ENCODE peak calls at places on chromosomes 2 and 18, in four cellular contexts. Y, D, U and W are unnamed samples.

GRCh38 chr2:227655454-227655853 is 11.2 kb upstream of the SCYGR5 start:
- DNase-seq in U (no peak), Y (no peak), D (no peak), W (no peak)

GRCh38 chr2:121255363-121255762 is 29.6 kb downstream of the TFCP2L1 start:
- DNase-seq in Y (no peak), U (no peak), D (no peak), W (no peak)

GRCh38 chr18:78736015-78736690 is 243.5 kb upstream of the SALL3 start:
- DNase-seq in U (no peak), Y (no peak), D (no peak), W (no peak)

GRCh38 chr2:9095690-9096089 is 92.2 kb upstream of the MBOAT2 start:
- DNase-seq in D (no peak), Y (no peak), U (no peak), W (no peak)

GRCh38 chr2:101150306-101151140 is 659 bp downstream of the TBC1D8 start:
- DNase-seq in D (no peak), Y (no peak), U (no peak), W (no peak)

GRCh38 chr2:20050104-20050711 is 1.2 kb downstream of the LAPTM4A start:
- DNase-seq in Y (no peak), U (peak; percentile 9), D (peak; percentile 13), W (no peak)

GRCh38 chr18:74281011-74281638 is 10.6 kb downstream of the CYB5A start:
- DNase-seq in U (no peak), Y (no peak), D (no peak), W (no peak)

GRCh38 chr2:62198237-62198633 is 2.3 kb downstream of the B3GNT2 start:
- DNase-seq in U (no peak), Y (no peak), D (no peak), W (no peak)

GRCh38 chr2:235598842-235599531 is 105.1 kb downstream of the AGAP1 start:
- DNase-seq in U (no peak), Y (no peak), D (no peak), W (no peak)

GRCh38 chr2:240600451-240600961 is 14.0 kb downstream of the CAPN10 start:
- DNase-seq in U (no peak), Y (no peak), D (no peak), W (no peak)

GRCh38 chr2:3461781-3462492 is 57.4 kb downstream of the ADI1 start:
- DNase-seq in U (no peak), Y (no peak), D (peak; percentile 26), W (no peak)

GRCh38 chr18:53534695-53535094 is 689.8 kb downstream of the MBD2 start:
- DNase-seq in D (no peak), U (no peak), Y (no peak), W (no peak)

GRCh38 chr18:67600181-67600631 is 83.7 kb upstream of the DSEL start:
- DNase-seq in D (no peak), Y (no peak), U (no peak), W (no peak)

GRCh38 chr2:126664234-126664633 is 8.3 kb downstream of the GYPC start:
- DNase-seq in U (no peak), D (no peak), Y (no peak), W (no peak)

GRCh38 chr2:60416221-60417008 is 137.0 kb downstream of the BCL11A start:
- DNase-seq in U (no peak), D (no peak), Y (no peak), W (no peak)

GRCh38 chr2:64873472-64873924 is 115.7 kb upstream of the SLC1A4 start:
- DNase-seq in Y (peak; percentile 67), U (peak; percentile 65), D (peak; percentile 39), W (peak; percentile 6)

GRCh38 chr18:24189664-24190346 is 50.9 kb downstream of the CABYR start:
- DNase-seq in U (no peak), Y (no peak), D (no peak), W (no peak)

GRCh38 chr18:2692508-2692907 is 37.0 kb downstream of the SMCHD1 start:
- DNase-seq in U (no peak), Y (no peak), D (no peak), W (no peak)

GRCh38 chr2:21362101-21362500 is 238.3 kb downstream of the TDRD15 start:
- DNase-seq in Y (no peak), U (no peak), D (no peak), W (no peak)

GRCh38 chr18:78722391-78722790 is 257.2 kb upstream of the SALL3 start:
- DNase-seq in U (no peak), Y (no peak), D (no peak), W (no peak)

GRCh38 chr2:133097666-133098065 is 427.7 kb upstream of the LYPD1 start:
- DNase-seq in Y (no peak), D (no peak), U (no peak), W (no peak)

GRCh38 chr2:71669628-71670429 is 216.5 kb downstream of the DYSF start:
- DNase-seq in D (no peak), U (no peak), Y (no peak), W (no peak)

GRCh38 chr18:35982404-35983114 is 10.1 kb downstream of the RMP24 start:
- DNase-seq in Y (no peak), U (no peak), D (no peak), W (no peak)

GRCh38 chr2:174931724-174932123 is 73.5 kb downstream of the CHN1 start:
- DNase-seq in D (no peak), U (no peak), Y (no peak), W (no peak)

GRCh38 chr18:43780782-43781340 is 503.6 kb upstream of the SYT4 start:
- DNase-seq in D (no peak), Y (no peak), U (no peak), W (no peak)

GRCh38 chr2:9423922-9424272 is 443 bp downstream of the CPSF3 start:
- DNase-seq in U (peak; percentile 20), D (no peak), Y (no peak), W (no peak)

GRCh38 chr2:137202310-137202709 is 437.0 kb downstream of the THSD7B start:
- DNase-seq in D (no peak), U (no peak), Y (no peak), W (no peak)

GRCh38 chr2:207902822-207903221 is 122.5 kb downstream of the PLEKHM3 start:
- DNase-seq in Y (no peak), D (no peak), U (no peak), W (no peak)

GRCh38 chr2:19785867-19786266 is 115.9 kb downstream of the TTC32 start:
- DNase-seq in U (no peak), D (no peak), Y (no peak), W (no peak)

GRCh38 chr2:112691761-112692370 is 29.0 kb upstream of the NT5DC4 start:
- DNase-seq in U (no peak), Y (no peak), D (no peak), W (no peak)

GRCh38 chr18:35511833-35512232 is 14.1 kb upstream of the INO80C start:
- DNase-seq in U (no peak), Y (no peak), D (no peak), W (no peak)

GRCh38 chr18:36075862-36076587 is 8.7 kb upstream of the RPRD1A start:
- DNase-seq in U (no peak), Y (no peak), D (peak; percentile 36), W (no peak)